ENCODE peak calls at places on chromosomes 13 and 19, in nine cellular contexts. O is colonic mucosa; T is WERI-Rb-1; X is right atrium auricular region; C is breast epithelium; U is CD8-positive, alpha-beta memory T cell; F is SJSA1; H is GM12878; E is CD4-positive, alpha-beta memory T cell. L is an unnamed sample.

GRCh38 chr19:18665771-18666202 is 17.7 kb upstream of the CRTC1 start:
- DNase-seq in O (no peak), T (no peak), X (no peak), C (no peak), U (no peak), F (no peak), H (no peak), E (no peak), L (no peak)

GRCh38 chr19:33390908-33391630 is 17.6 kb downstream of the CEBPG start:
- DNase-seq in O (no peak), T (no peak), X (no peak), C (no peak), U (no peak), F (no peak), H (no peak), E (no peak), L (no peak)

GRCh38 chr13:48437381-48437780 is 24.5 kb upstream of the LPAR6 start:
- DNase-seq in O (peak; percentile 38), T (no peak), X (peak; percentile 78), C (no peak), U (no peak), F (no peak), H (no peak), E (no peak), L (no peak)

GRCh38 chr19:17847538-17848366 is at the start of gene JAK3:
- DNase-seq in O (no peak), T (no peak), X (no peak), C (no peak), U (peak; percentile 81), F (peak; percentile 87), H (peak; percentile 77), E (peak; percentile 88), L (no peak)

GRCh38 chr19:28234637-28235036 is 978.3 kb downstream of the UQCRFS1 start:
- DNase-seq in O (no peak), T (no peak), X (no peak), C (no peak), U (no peak), F (no peak), H (no peak), E (no peak), L (no peak)

GRCh38 chr19:58568731-58569130 is 4.4 kb downstream of the MZF1 start:
- DNase-seq in O (peak; percentile 16), T (no peak), X (no peak), C (no peak), U (no peak), F (no peak), H (no peak), E (no peak), L (no peak)

GRCh38 chr19:11814707-11815050 is 606 bp downstream of the ZNF440 start:
- DNase-seq in O (peak; percentile 37), T (no peak), X (no peak), C (no peak), U (no peak), F (no peak), H (no peak), E (no peak), L (no peak)

GRCh38 chr19:55376381-55376933 is at the start of gene TMEM190:
- DNase-seq in O (no peak), T (no peak), X (no peak), C (no peak), U (no peak), F (no peak), H (no peak), E (no peak), L (no peak)

GRCh38 chr13:43908156-43909126 is 28.7 kb downstream of the LACC1 start:
- DNase-seq in O (no peak), T (no peak), X (no peak), C (no peak), U (no peak), F (no peak), H (no peak), E (peak; percentile 33), L (no peak)

GRCh38 chr19:10727599-10728250 is 9.8 kb downstream of the DNM2 start:
- DNase-seq in O (no peak), T (no peak), X (no peak), C (no peak), U (no peak), F (no peak), H (no peak), E (no peak), L (no peak)

GRCh38 chr13:68026077-68026476 is 795.9 kb upstream of the PCDH9 start:
- DNase-seq in O (no peak), T (no peak), X (no peak), C (no peak), U (no peak), F (no peak), H (no peak), E (no peak), L (no peak)

DNA sequence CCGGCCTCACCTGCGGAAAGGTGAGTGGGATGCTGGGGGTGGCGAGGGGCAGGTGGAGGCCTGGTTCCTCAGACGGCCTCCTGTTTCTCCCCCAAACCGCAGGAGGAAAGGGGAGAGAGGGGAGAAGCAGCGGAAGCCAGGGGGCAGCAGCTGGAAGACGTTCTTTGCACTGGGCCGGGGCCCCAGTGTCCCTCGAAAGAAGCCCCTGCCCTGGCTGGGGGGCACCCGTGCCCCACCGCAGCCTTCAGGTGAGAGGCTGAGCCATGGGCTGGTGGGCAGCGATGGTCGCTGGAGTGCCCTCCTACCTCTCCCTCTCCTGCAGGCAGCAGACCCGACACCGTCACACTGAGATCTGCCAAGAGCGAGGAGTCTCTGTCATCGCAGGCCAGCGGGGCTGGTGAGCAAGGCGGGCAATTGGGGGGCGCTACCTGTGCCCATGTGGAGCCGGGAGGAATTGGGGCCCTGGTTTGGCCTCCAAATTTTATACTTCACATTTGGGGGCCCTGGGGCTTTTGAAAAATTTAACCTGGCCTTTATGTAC is 9.8 kb downstream of the ARHGAP33 start:
- DNase-seq in O (no peak), T (no peak), X (no peak), C (no peak), U (no peak), F (peak; percentile 41), H (no peak), E (no peak), L (no peak)
- H3K27ac ChIP-seq in O (no peak overlapping the region), T (no peak overlapping the region), X (no peak overlapping the region), C (no peak overlapping the region), U (no peak overlapping the region), F (no peak overlapping the region), H (no peak overlapping the region), E (no peak overlapping the region), L (no peak overlapping the region)

DNA sequence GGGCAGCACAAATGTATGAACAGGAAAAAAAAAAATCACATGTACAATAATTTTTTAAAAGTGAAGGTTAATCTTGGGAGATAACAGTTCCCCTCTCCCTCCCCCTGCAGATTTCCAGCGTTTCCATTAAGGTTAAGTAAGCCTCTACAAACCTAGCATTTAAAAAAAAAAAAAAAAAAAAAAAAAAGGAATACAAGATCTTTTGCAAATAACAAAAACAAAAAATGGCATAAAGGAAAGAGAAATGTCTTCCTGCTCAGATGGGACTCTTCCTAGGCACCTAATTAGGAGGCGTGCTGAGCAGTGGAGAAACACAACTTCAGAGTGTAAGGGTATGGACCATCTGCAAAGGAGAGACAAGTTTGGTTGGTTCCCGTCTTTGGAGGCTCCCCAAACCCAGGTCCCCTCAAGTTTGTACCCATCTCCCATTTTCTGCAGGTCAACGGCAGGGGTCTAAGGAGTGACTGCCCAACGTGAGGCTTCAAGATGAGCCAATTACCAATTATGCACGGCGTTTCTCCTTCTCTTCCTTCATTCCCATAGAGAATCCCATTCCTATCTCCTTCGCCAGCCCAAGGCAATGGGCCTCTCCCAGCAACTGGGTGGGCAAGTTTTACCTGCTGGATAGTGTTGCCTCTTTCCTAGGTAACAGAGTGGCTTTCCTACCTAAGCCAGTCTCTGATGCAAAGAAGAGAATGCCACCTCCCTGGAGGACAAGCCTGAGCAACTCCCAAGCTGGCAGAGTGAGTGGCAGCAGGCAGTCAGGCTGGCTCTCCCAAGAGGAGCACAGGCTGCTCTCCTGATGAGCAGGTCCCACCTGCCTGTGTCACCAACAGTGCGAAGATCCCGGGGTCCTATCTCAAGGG is 5.1 kb upstream of the ECH1 start:
- DNase-seq in O (no peak), T (no peak), X (no peak), C (peak; percentile 40), U (no peak), F (no peak), H (no peak), E (no peak), L (no peak)
- H3K27ac ChIP-seq in O (no peak overlapping the region), T (peak overlapping the region; percentile 9), X (no peak overlapping the region), C (peak overlapping the region; percentile 91), U (no peak overlapping the region), F (no peak overlapping the region), H (no peak overlapping the region), E (no peak overlapping the region), L (no peak overlapping the region)

DNA sequence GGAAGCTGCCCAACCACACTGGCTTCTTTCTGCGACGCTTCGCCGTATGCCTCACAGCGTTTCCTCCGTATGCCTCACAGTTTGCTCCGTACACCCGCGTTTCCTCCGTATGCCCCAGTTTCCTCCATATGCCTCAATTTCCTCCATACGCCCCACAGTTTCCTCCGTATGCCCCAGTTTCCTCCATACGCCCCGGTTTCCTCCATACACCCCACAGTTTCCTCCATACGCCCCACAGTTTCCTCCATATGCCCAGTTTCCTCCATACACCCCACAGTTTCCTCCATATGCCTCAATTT is 22.6 kb downstream of the GAS6 start:
- DNase-seq in O (no peak), T (no peak), X (no peak), C (no peak), U (peak; percentile 43), F (no peak), H (no peak), E (peak; percentile 37), L (no peak)
- H3K27ac ChIP-seq in O (no peak overlapping the region), T (no peak overlapping the region), X (no peak overlapping the region), C (no peak overlapping the region), U (no peak overlapping the region), F (no peak overlapping the region), H (no peak overlapping the region), E (no peak overlapping the region), L (no peak overlapping the region)

DNA sequence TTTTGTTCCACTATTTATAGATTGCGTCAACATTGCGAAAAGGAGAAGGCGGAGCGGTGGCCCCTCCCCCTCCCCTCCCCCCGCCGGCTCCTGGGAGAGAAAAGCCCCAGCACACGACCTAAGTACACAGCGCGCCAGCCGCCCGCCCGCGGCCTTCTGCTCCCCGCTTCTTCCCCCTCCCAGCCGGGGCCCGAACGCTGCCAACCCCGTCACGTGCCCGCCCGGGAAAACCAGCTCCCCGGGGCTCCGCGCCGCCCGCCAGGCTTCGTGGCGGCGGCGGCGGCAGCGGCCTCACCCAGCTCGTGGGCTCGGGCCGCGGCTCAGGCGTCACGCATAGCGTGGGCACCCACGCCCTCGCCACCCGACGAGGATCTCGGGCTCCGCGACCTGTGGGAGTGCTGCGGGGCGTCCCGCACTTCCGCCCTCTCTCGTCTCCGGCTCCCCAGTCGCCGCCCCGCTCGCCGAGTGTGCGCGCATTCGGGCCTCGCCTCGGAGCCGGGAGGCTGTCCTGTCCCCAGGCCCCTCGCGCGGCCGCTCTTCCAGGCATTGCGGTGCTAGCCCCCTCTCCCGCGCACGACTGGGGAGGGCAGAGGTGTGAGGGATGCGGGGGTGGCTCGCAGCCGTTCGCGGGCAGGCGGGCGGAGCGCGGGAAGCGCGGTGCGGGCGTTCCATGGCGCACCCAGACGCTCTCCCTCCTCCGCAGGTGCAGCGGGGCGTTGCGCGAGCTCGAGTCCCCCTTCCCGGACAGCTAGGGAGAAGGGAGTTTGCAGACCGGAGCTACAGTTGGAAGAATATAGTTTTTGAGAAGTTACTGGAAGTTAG is 110.5 kb downstream of the KCNRG start:
- DNase-seq in O (peak; percentile 97), T (peak; percentile 82), X (peak; percentile 91), C (peak; percentile 86), U (peak; percentile 79), F (peak; percentile 74), H (no peak), E (peak; percentile 87), L (peak; percentile 68)
- H3K27ac ChIP-seq in O (peak overlapping the region; percentile 98), T (peak overlapping the region; percentile 99), X (peak overlapping the region; percentile 100), C (peak overlapping the region; percentile 99), U (peak overlapping the region; percentile 95), F (peak overlapping the region; percentile 81), H (no peak overlapping the region), E (peak overlapping the region; percentile 98), L (peak overlapping the region; percentile 99)

L was measured in substantia nigra.